ENCODE peak calls at places on chromosomes 4 and X, in seven cellular contexts. One of them, this sample, is unnamed.
A peak's percentile ranks its signal among the peaks of the same experiment; 100 is the strongest.

GRCh38 chr4:35541146-35541887 is 703.0 kb downstream of the ARAP2 start:
- DNase-seq in IMR-90: no peak
- DNase-seq in HFF-Myc: no peak
- DNase-seq in cardiac fibroblast: no peak
- DNase-seq in right atrium auricular region: no peak
- DNase-seq in heart left ventricle: no peak
- DNase-seq in mucosa of descending colon: no peak
- DNase-seq in this sample: no peak

GRCh38 chrX:24371391-24371972 is 11.0 kb downstream of the SUPT20HL1 start:
- DNase-seq in heart left ventricle: peak; percentile 61
- DNase-seq in IMR-90: peak; percentile 47
- DNase-seq in right atrium auricular region: peak; percentile 68
- DNase-seq in mucosa of descending colon: peak; percentile 78
- DNase-seq in cardiac fibroblast: peak; percentile 69
- DNase-seq in HFF-Myc: peak; percentile 15
- DNase-seq in this sample: peak; percentile 68

GRCh38 chrX:40448793-40449192 is 132.0 kb upstream of the ATP6AP2 start:
- DNase-seq in cardiac fibroblast: no peak
- DNase-seq in HFF-Myc: no peak
- DNase-seq in right atrium auricular region: no peak
- DNase-seq in IMR-90: no peak
- DNase-seq in mucosa of descending colon: no peak
- DNase-seq in heart left ventricle: no peak
- DNase-seq in this sample: no peak

GRCh38 chrX:1925053-1925481 is 310.2 kb downstream of the ASMT start:
- DNase-seq in HFF-Myc: no peak
- DNase-seq in mucosa of descending colon: no peak
- DNase-seq in cardiac fibroblast: no peak
- DNase-seq in heart left ventricle: no peak
- DNase-seq in right atrium auricular region: no peak
- DNase-seq in IMR-90: no peak
- DNase-seq in this sample: no peak

GRCh38 chr4:1362521-1362920 is 15.5 kb downstream of the UVSSA start:
- DNase-seq in HFF-Myc: no peak
- DNase-seq in cardiac fibroblast: no peak
- DNase-seq in right atrium auricular region: no peak
- DNase-seq in mucosa of descending colon: no peak
- DNase-seq in heart left ventricle: no peak
- DNase-seq in IMR-90: no peak
- DNase-seq in this sample: no peak

GRCh38 chr4:82745173-82745842 is 53.3 kb downstream of the SCD5 start:
- DNase-seq in right atrium auricular region: no peak
- DNase-seq in IMR-90: peak; percentile 77
- DNase-seq in HFF-Myc: no peak
- DNase-seq in cardiac fibroblast: no peak
- DNase-seq in heart left ventricle: no peak
- DNase-seq in mucosa of descending colon: no peak
- DNase-seq in this sample: peak; percentile 38

GRCh38 chr4:10118355-10119004 is 1.9 kb upstream of the WDR1 start:
- DNase-seq in right atrium auricular region: no peak
- DNase-seq in IMR-90: no peak
- DNase-seq in mucosa of descending colon: no peak
- DNase-seq in HFF-Myc: no peak
- DNase-seq in cardiac fibroblast: no peak
- DNase-seq in heart left ventricle: no peak
- DNase-seq in this sample: no peak

GRCh38 chr4:3302164-3302785 is 9.5 kb downstream of the RGS12 start:
- DNase-seq in HFF-Myc: no peak
- DNase-seq in mucosa of descending colon: no peak
- DNase-seq in right atrium auricular region: no peak
- DNase-seq in IMR-90: no peak
- DNase-seq in heart left ventricle: no peak
- DNase-seq in cardiac fibroblast: no peak
- DNase-seq in this sample: no peak

GRCh38 chrX:70455366-70456202 is 10.9 kb downstream of the DLG3 start:
- DNase-seq in HFF-Myc: no peak
- DNase-seq in mucosa of descending colon: peak; percentile 72
- DNase-seq in right atrium auricular region: no peak
- DNase-seq in heart left ventricle: no peak
- DNase-seq in cardiac fibroblast: no peak
- DNase-seq in IMR-90: no peak
- DNase-seq in this sample: no peak

DNA sequence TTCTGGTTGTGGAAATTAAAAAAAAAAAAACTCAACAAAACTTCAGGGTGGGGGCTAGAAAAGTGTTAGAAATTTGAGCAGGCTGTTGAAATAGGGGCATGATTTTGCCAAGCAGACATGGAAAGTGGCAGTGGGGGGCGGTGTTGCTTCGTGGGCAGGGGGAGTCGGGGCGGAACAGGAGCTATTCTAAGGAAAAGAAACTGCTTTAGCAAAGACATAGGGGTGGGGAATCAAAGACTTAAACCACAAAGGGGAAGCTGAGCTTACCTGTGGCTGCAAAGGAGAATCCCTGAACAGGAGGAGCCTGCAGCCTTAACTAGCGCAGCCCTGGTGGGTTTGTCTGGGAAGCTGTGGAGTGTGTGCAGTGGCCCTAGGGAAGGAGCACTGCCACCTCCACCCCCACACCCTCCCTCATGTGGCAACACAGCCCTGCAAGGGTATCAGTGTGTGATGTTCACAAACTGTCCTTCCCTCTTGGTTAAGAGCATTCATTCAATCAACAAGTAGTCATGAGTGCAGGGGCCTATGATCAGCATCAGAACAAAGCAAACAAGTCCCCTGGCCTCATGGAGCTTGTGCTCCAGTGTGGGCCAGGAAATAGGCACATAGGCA is 20.5 kb downstream of the SEL1L3 start:
- DNase-seq in right atrium auricular region: no peak
- DNase-seq in heart left ventricle: no peak
- DNase-seq in HFF-Myc: no peak
- DNase-seq in IMR-90: no peak
- DNase-seq in mucosa of descending colon: no peak
- DNase-seq in cardiac fibroblast: no peak
- DNase-seq in this sample: no peak
- TF ChIP-seq CTCF in right atrium auricular region: peak; percentile 17
- TF ChIP-seq CTCF in heart left ventricle: no peak
- TF ChIP-seq CTCF in HFF-Myc: no peak
- TF ChIP-seq CTCF in IMR-90: no peak
- TF ChIP-seq CTCF in mucosa of descending colon: no peak
- TF ChIP-seq CTCF in cardiac fibroblast: no peak
- TF ChIP-seq CTCF in this sample: no peak

GRCh38 chrX:134801267-134801666 is 143.0 kb upstream of the PLAC1 start:
- DNase-seq in right atrium auricular region: no peak
- DNase-seq in heart left ventricle: no peak
- DNase-seq in IMR-90: peak; percentile 32
- DNase-seq in mucosa of descending colon: no peak
- DNase-seq in HFF-Myc: no peak
- DNase-seq in cardiac fibroblast: no peak
- DNase-seq in this sample: no peak

GRCh38 chrX:134794692-134795091 is 136.4 kb upstream of the PLAC1 start:
- DNase-seq in IMR-90: peak; percentile 22
- DNase-seq in heart left ventricle: no peak
- DNase-seq in right atrium auricular region: no peak
- DNase-seq in HFF-Myc: no peak
- DNase-seq in cardiac fibroblast: no peak
- DNase-seq in mucosa of descending colon: no peak
- DNase-seq in this sample: no peak

GRCh38 chrX:134798472-134798871 is 140.2 kb upstream of the PLAC1 start:
- DNase-seq in IMR-90: no peak
- DNase-seq in right atrium auricular region: no peak
- DNase-seq in heart left ventricle: no peak
- DNase-seq in mucosa of descending colon: no peak
- DNase-seq in HFF-Myc: no peak
- DNase-seq in cardiac fibroblast: no peak
- DNase-seq in this sample: no peak

GRCh38 chrX:134792077-134792476 is 133.8 kb upstream of the PLAC1 start:
- DNase-seq in heart left ventricle: no peak
- DNase-seq in HFF-Myc: no peak
- DNase-seq in mucosa of descending colon: no peak
- DNase-seq in cardiac fibroblast: no peak
- DNase-seq in IMR-90: peak; percentile 22
- DNase-seq in right atrium auricular region: no peak
- DNase-seq in this sample: no peak

GRCh38 chrX:134797390-134797700 is 139.1 kb upstream of the PLAC1 start:
- DNase-seq in cardiac fibroblast: no peak
- DNase-seq in HFF-Myc: no peak
- DNase-seq in heart left ventricle: no peak
- DNase-seq in mucosa of descending colon: no peak
- DNase-seq in right atrium auricular region: no peak
- DNase-seq in IMR-90: no peak
- DNase-seq in this sample: no peak
- H3K4me3 ChIP-seq in cardiac fibroblast: no peak overlapping the region
- H3K4me3 ChIP-seq in HFF-Myc: peak overlapping the region; percentile 66
- H3K4me3 ChIP-seq in heart left ventricle: peak overlapping the region; percentile 32
- H3K4me3 ChIP-seq in mucosa of descending colon: no peak overlapping the region
- H3K4me3 ChIP-seq in right atrium auricular region: peak overlapping the region; percentile 75
- H3K4me3 ChIP-seq in IMR-90: peak overlapping the region; percentile 28
- H3K4me3 ChIP-seq in this sample: peak overlapping the region; percentile 58

GRCh38 chr4:40187386-40187913 is 9.4 kb upstream of the RHOH start:
- DNase-seq in IMR-90: no peak
- DNase-seq in heart left ventricle: no peak
- DNase-seq in HFF-Myc: no peak
- DNase-seq in cardiac fibroblast: no peak
- DNase-seq in mucosa of descending colon: no peak
- DNase-seq in right atrium auricular region: no peak
- DNase-seq in this sample: no peak
- TF ChIP-seq CTCF in IMR-90: no peak
- TF ChIP-seq CTCF in heart left ventricle: no peak
- TF ChIP-seq CTCF in HFF-Myc: no peak
- TF ChIP-seq CTCF in cardiac fibroblast: no peak
- TF ChIP-seq CTCF in mucosa of descending colon: no peak
- TF ChIP-seq CTCF in right atrium auricular region: no peak
- TF ChIP-seq CTCF in this sample: no peak

GRCh38 chr4:185479507-185479971 is 8.0 kb upstream of the CCDC110 start:
- DNase-seq in right atrium auricular region: no peak
- DNase-seq in HFF-Myc: no peak
- DNase-seq in IMR-90: no peak
- DNase-seq in mucosa of descending colon: no peak
- DNase-seq in heart left ventricle: no peak
- DNase-seq in cardiac fibroblast: no peak
- DNase-seq in this sample: no peak

GRCh38 chr4:185480016-185480732 is 8.6 kb upstream of the CCDC110 start:
- DNase-seq in right atrium auricular region: no peak
- DNase-seq in HFF-Myc: no peak
- DNase-seq in cardiac fibroblast: no peak
- DNase-seq in heart left ventricle: no peak
- DNase-seq in IMR-90: no peak
- DNase-seq in mucosa of descending colon: no peak
- DNase-seq in this sample: no peak

DNA sequence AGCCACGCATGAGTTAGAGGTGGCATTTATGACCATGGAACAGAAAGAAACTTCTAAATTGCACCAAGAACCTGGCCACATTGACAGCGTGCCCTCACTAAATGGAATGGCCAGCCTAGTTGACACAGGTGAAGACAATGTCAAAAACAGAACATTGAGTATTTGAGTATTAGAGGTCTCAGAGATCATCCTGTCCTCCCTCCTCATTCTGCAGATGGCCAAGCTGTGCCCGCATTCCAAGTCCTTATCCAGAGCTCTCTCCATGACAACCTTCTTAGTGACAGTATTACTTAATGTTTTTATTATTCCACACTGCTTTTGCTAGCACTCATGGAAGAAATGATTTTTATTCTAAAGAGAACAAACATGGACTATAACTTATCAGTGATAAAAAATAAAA is 9.9 kb upstream of the CCDC110 start:
- DNase-seq in heart left ventricle: no peak
- DNase-seq in right atrium auricular region: no peak
- DNase-seq in cardiac fibroblast: no peak
- DNase-seq in IMR-90: no peak
- DNase-seq in mucosa of descending colon: no peak
- DNase-seq in HFF-Myc: no peak
- DNase-seq in this sample: no peak
- H3K4me3 ChIP-seq in heart left ventricle: no peak overlapping the region
- H3K4me3 ChIP-seq in right atrium auricular region: no peak overlapping the region
- H3K4me3 ChIP-seq in cardiac fibroblast: no peak overlapping the region
- H3K4me3 ChIP-seq in IMR-90: no peak overlapping the region
- H3K4me3 ChIP-seq in mucosa of descending colon: no peak overlapping the region
- H3K4me3 ChIP-seq in HFF-Myc: no peak overlapping the region
- H3K4me3 ChIP-seq in this sample: no peak overlapping the region

DNA sequence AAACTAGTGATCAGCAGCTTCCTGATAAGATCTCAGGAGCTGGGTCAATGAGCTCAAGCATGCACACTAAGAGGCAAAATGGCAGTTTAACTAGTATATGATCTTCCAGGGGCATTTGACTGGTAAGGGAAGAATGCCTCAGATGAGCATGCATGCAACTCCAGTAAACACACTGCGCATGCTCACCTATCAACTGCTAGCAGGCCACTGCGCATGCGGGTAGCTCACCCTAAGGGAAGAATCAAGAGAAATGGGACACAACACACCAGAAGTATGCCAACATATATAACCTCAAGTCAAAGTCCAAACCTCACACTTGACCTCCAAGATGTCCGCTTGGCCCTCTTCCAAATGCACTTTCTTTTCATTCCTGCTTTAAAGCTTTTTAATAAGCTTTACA is 1004.0 kb downstream of the ADGRL3 start:
- DNase-seq in HFF-Myc: no peak
- DNase-seq in heart left ventricle: no peak
- DNase-seq in right atrium auricular region: no peak
- DNase-seq in mucosa of descending colon: no peak
- DNase-seq in IMR-90: no peak
- DNase-seq in cardiac fibroblast: no peak
- DNase-seq in this sample: no peak
- TF ChIP-seq CTCF in HFF-Myc: no peak
- TF ChIP-seq CTCF in heart left ventricle: no peak
- TF ChIP-seq CTCF in right atrium auricular region: no peak
- TF ChIP-seq CTCF in mucosa of descending colon: no peak
- TF ChIP-seq CTCF in IMR-90: no peak
- TF ChIP-seq CTCF in cardiac fibroblast: no peak
- TF ChIP-seq CTCF in this sample: no peak

GRCh38 chrX:19344661-19345060 is 934 bp downstream of the PDHA1 start:
- DNase-seq in right atrium auricular region: no peak
- DNase-seq in mucosa of descending colon: no peak
- DNase-seq in HFF-Myc: no peak
- DNase-seq in cardiac fibroblast: no peak
- DNase-seq in heart left ventricle: no peak
- DNase-seq in IMR-90: no peak
- DNase-seq in this sample: no peak
- H3K4me3 ChIP-seq in right atrium auricular region: peak overlapping the region; percentile 78
- H3K4me3 ChIP-seq in mucosa of descending colon: peak overlapping the region; percentile 40
- H3K4me3 ChIP-seq in HFF-Myc: peak overlapping the region; percentile 70
- H3K4me3 ChIP-seq in cardiac fibroblast: peak overlapping the region; percentile 75
- H3K4me3 ChIP-seq in heart left ventricle: peak overlapping the region; percentile 41
- H3K4me3 ChIP-seq in IMR-90: peak overlapping the region; percentile 91
- H3K4me3 ChIP-seq in this sample: peak overlapping the region; percentile 75

DNA sequence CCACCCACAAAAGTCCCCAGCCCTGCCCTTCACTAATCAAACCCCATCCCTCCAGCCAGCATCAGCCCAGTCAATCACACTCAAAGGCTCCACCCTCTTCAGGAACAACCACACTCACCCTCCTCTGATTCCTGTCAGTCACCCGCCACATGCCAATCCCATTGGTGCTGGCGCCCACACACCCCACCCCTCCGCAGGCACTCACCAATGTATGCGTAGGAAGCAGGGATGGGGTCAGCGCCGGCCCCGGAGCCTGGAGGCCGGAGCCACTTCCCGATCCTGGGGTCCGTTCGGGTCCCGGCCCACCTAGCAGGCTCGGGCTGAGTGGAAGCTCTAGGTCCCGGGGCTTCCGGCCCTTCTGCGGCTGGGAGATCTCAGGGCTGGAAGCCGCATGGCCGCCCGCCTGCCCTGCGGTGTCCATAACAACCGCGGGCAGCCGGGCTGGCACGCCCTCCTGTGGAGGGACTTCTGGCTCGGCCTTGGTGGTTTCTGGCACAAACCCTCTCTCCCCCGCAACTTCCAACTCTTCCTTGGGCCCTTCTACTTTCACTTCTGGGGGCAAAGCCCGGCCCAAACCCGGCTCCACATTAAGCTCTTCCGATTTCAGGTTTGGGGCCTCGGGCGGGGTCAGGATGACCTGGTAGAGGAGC is 7.9 kb upstream of the CFP start:
- DNase-seq in right atrium auricular region: no peak
- DNase-seq in cardiac fibroblast: no peak
- DNase-seq in mucosa of descending colon: peak; percentile 50
- DNase-seq in heart left ventricle: peak; percentile 54
- DNase-seq in IMR-90: no peak
- DNase-seq in HFF-Myc: no peak
- DNase-seq in this sample: no peak
- TF ChIP-seq CTCF in right atrium auricular region: peak; percentile 36
- TF ChIP-seq CTCF in cardiac fibroblast: no peak
- TF ChIP-seq CTCF in mucosa of descending colon: no peak
- TF ChIP-seq CTCF in heart left ventricle: no peak
- TF ChIP-seq CTCF in IMR-90: no peak
- TF ChIP-seq CTCF in HFF-Myc: no peak
- TF ChIP-seq CTCF in this sample: no peak

This sample was measured in fibroblast of the aortic adventitia.